ENCODE peak calls at places on chromosomes 3 and 15, in ten cellular contexts. L, Y, R, Z, B, J, A, U, O and K are unnamed samples.
A peak's percentile ranks its signal among the peaks of the same experiment; 100 is the strongest.

GRCh38 chr15:38362355-38362754 is 91.6 kb upstream of the FAM98B start:
- DNase-seq in L (no peak), Y (no peak), R (no peak), Z (no peak), B (no peak), J (no peak), A (no peak), U (no peak), O (no peak), K (no peak)

GRCh38 chr3:132283440-132283839 is 33.8 kb upstream of the ACP3 start:
- DNase-seq in L (no peak), Y (no peak), R (no peak), Z (no peak), B (no peak), J (peak; percentile 30), A (no peak), U (no peak), O (peak; percentile 6), K (no peak)

GRCh38 chr3:12948891-12949711 is 107.7 kb upstream of the RPL32 start:
- DNase-seq in L (no peak), Y (no peak), R (no peak), Z (peak; percentile 12), B (no peak), J (peak; percentile 53), A (no peak), U (peak; percentile 10), O (peak; percentile 33), K (no peak)

GRCh38 chr15:84598250-84598649 is 2.6 kb upstream of the ZSCAN2 start:
- DNase-seq in L (no peak), Y (no peak), R (no peak), Z (peak; percentile 81), B (no peak), J (no peak), A (peak; percentile 31), U (peak; percentile 16), O (no peak), K (no peak)

GRCh38 chr3:56801597-56802410 is at the start of gene ARHGEF3:
- DNase-seq in L (peak; percentile 83), Y (peak; percentile 75), R (peak; percentile 80), Z (peak; percentile 85), B (peak; percentile 63), J (peak; percentile 58), A (peak; percentile 89), U (peak; percentile 55), O (peak; percentile 78), K (no peak)

GRCh38 chr3:21620511-21621395 is 130.3 kb downstream of the ZNF385D start:
- DNase-seq in L (no peak), Y (no peak), R (no peak), Z (no peak), B (no peak), J (no peak), A (no peak), U (no peak), O (no peak), K (no peak)

GRCh38 chr15:37995461-37996347 is 61.3 kb downstream of the TMCO5A start:
- DNase-seq in L (no peak), Y (peak; percentile 65), R (no peak), Z (peak; percentile 76), B (no peak), J (peak; percentile 55), A (no peak), U (peak; percentile 60), O (peak; percentile 82), K (peak; percentile 24)

GRCh38 chr3:128309026-128309425 is 155.7 kb downstream of the EEFSEC start:
- DNase-seq in L (no peak), Y (no peak), R (peak; percentile 62), Z (no peak), B (no peak), J (no peak), A (peak; percentile 8), U (no peak), O (no peak), K (no peak)

GRCh38 chr3:167887096-167887495 is 151.6 kb downstream of the SERPINI1 start:
- DNase-seq in L (no peak), Y (peak; percentile 10), R (no peak), Z (no peak), B (no peak), J (no peak), A (no peak), U (peak; percentile 35), O (peak; percentile 36), K (no peak)

GRCh38 chr3:194333212-194333980 is 17.7 kb downstream of the CPN2 start:
- DNase-seq in L (no peak), Y (peak; percentile 82), R (peak; percentile 89), Z (peak; percentile 78), B (peak; percentile 78), J (peak; percentile 77), A (peak; percentile 79), U (peak; percentile 75), O (peak; percentile 86), K (no peak)

GRCh38 chr15:38707802-38708671 is 143.4 kb upstream of the RASGRP1 start:
- DNase-seq in L (no peak), Y (peak; percentile 57), R (no peak), Z (peak; percentile 59), B (no peak), J (peak; percentile 54), A (no peak), U (peak; percentile 63), O (peak; percentile 76), K (no peak)

GRCh38 chr3:66270726-66271125 is 49.9 kb downstream of the SLC25A26 start:
- DNase-seq in L (no peak), Y (no peak), R (no peak), Z (no peak), B (no peak), J (no peak), A (no peak), U (no peak), O (no peak), K (no peak)

GRCh38 chr3:97896547-97896946 is 74.7 kb downstream of the CRYBG3 start:
- DNase-seq in L (no peak), Y (no peak), R (no peak), Z (peak; percentile 17), B (no peak), J (no peak), A (no peak), U (no peak), O (no peak), K (no peak)
- TF ChIP-seq CTCF in L (peak; percentile 13), Y (no peak), R (no peak), Z (peak; percentile 37), B (no peak), J (no peak), A (no peak), U (peak; percentile 23), O (no peak), K (no peak)

GRCh38 chr3:178795349-178795748 is 259.1 kb downstream of the KCNMB2 start:
- DNase-seq in L (no peak), Y (no peak), R (no peak), Z (no peak), B (no peak), J (no peak), A (no peak), U (no peak), O (no peak), K (no peak)
- TF ChIP-seq CTCF in L (no peak), Y (no peak), R (no peak), Z (no peak), B (no peak), J (no peak), A (no peak), U (no peak), O (no peak), K (no peak)

DNA sequence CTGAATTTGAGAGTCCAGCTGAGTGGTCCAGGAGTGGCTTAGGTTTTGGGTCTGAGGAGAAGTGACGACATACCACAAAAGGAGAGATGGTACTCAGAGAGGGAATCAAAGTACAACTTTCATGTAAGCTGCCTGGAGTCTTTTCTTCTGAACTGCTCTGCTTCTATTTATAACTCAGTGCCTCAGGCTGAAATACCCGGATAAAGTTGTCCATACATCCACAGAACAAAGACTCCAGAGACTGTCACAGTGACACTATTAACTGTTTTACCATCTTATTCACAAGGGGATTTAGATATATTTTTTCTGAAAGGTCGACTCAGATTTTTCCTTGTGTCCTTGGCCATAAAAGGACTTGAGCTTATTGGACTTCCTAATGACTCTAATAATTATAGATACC is 264.3 kb upstream of the DNAJC19 start:
- DNase-seq in L (no peak), Y (no peak), R (no peak), Z (no peak), B (no peak), J (no peak), A (no peak), U (no peak), O (no peak), K (no peak)
- TF ChIP-seq CTCF in L (no peak), Y (no peak), R (no peak), Z (no peak), B (no peak), J (no peak), A (no peak), U (no peak), O (no peak), K (no peak)

GRCh38 chr15:66789029-66790025 is 87.3 kb downstream of the SMAD6 start:
- DNase-seq in L (no peak), Y (peak; percentile 77), R (no peak), Z (peak; percentile 61), B (no peak), J (peak; percentile 79), A (no peak), U (peak; percentile 56), O (peak; percentile 73), K (no peak)
- TF ChIP-seq CTCF in L (peak; percentile 80), Y (peak; percentile 66), R (peak; percentile 63), Z (peak; percentile 79), B (peak; percentile 22), J (peak; percentile 74), A (peak; percentile 47), U (peak; percentile 82), O (peak; percentile 77), K (peak; percentile 68)

GRCh38 chr15:33007295-33007855 is 187.1 kb downstream of the FMN1 start:
- DNase-seq in L (no peak), Y (peak; percentile 67), R (no peak), Z (no peak), B (no peak), J (no peak), A (no peak), U (peak; percentile 82), O (peak; percentile 49), K (no peak)
- TF ChIP-seq CTCF in L (peak; percentile 78), Y (peak; percentile 48), R (peak; percentile 17), Z (peak; percentile 23), B (no peak), J (peak; percentile 30), A (no peak), U (peak; percentile 64), O (peak; percentile 38), K (peak; percentile 31)

DNA sequence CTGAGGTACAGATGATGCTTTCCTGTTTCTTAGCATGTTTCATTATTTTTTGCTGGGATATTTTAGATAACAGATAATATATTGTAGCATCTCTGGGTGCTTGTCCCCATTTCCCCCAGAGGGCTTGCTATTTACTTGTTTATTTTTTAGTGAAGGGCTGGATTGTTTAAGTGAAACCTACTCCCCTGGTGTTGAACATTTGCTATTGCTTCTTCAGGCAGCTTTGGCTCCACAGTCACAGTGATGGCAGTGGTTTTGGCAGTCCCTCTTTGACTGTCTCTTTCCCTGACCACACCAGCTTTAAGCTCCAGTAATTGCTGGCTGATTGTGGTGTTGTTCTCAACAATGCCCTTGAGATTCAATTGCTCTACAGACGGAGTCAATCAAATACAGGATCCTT is 128.9 kb downstream of the KLF13 start:
- DNase-seq in L (no peak), Y (no peak), R (no peak), Z (no peak), B (no peak), J (no peak), A (no peak), U (no peak), O (no peak), K (no peak)
- TF ChIP-seq CTCF in L (no peak), Y (no peak), R (no peak), Z (peak; percentile 58), B (no peak), J (no peak), A (peak; percentile 12), U (peak; percentile 33), O (peak; percentile 28), K (no peak)